ENCODE peak calls at places on chromosome 22, in six cellular contexts. A, D, R, V, F and I are unnamed samples.

GRCh38 chr22:46469701-46470100 is 67.7 kb downstream of the CELSR1 start:
- DNase-seq in A (no peak), D (no peak), R (no peak), V (no peak), F (peak), I (no peak)

GRCh38 chr22:35021166-35021565 is 44.8 kb upstream of the ISX start:
- DNase-seq in A (no peak), D (no peak), R (no peak), V (no peak), F (no peak), I (no peak)

GRCh38 chr22:46674906-46675305 is 54.7 kb downstream of the GRAMD4 start:
- DNase-seq in A (no peak), D (no peak), R (no peak), V (no peak), F (no peak), I (no peak)

GRCh38 chr22:39808087-39808486 is 85.5 kb downstream of the ENTHD1 start:
- DNase-seq in A (no peak), D (peak), R (no peak), V (no peak), F (no peak), I (no peak)

GRCh38 chr22:32862083-32862482 is 60.6 kb downstream of the TIMP3 start:
- DNase-seq in A (no peak), D (no peak), R (no peak), V (no peak), F (no peak), I (no peak)

GRCh38 chr22:24901448-24901847 is 45.0 kb downstream of the LHFPL7 start:
- DNase-seq in A (no peak), D (no peak), R (no peak), V (no peak), F (no peak), I (no peak)

GRCh38 chr22:50306753-50307749 is at the start of gene PLXNB2:
- DNase-seq in A (peak), D (peak), R (peak), V (no peak), F (peak), I (no peak)

GRCh38 chr22:24686280-24686679 is 83.3 kb downstream of the GGT1 start:
- DNase-seq in A (no peak), D (no peak), R (no peak), V (no peak), F (no peak), I (no peak)

GRCh38 chr22:44723801-44724200 is 21.8 kb downstream of the PRR5 start:
- DNase-seq in A (no peak), D (no peak), R (no peak), V (no peak), F (no peak), I (no peak)

GRCh38 chr22:45977003-45977395 is at the start of gene WNT7B:
- DNase-seq in A (no peak), D (no peak), R (no peak), V (no peak), F (peak), I (peak)